ENCODE peak calls at places on chromosomes 16 and 17, in four cellular contexts. One of them, this sample, is unnamed.

GRCh38 chr17:61414141-61414935 is 14.7 kb downstream of the TBX2 start:
- DNase-seq in IMR-90: no peak
- DNase-seq in trophoblast cell: no peak
- DNase-seq in mesenchymal stem cell: no peak
- DNase-seq in this sample: no peak

GRCh38 chr17:79423811-79424465 is 186.9 kb downstream of the RBFOX3 start:
- DNase-seq in IMR-90: no peak
- DNase-seq in trophoblast cell: no peak
- DNase-seq in mesenchymal stem cell: no peak
- DNase-seq in this sample: no peak

GRCh38 chr16:47143677-47144558 is at the start of gene NETO2:
- DNase-seq in IMR-90: peak; percentile 56
- DNase-seq in trophoblast cell: peak; percentile 60
- DNase-seq in mesenchymal stem cell: peak; percentile 66
- DNase-seq in this sample: peak; percentile 82

GRCh38 chr16:12449795-12450194 is 353.9 kb downstream of the CPPED1 start:
- DNase-seq in IMR-90: peak; percentile 24
- DNase-seq in trophoblast cell: no peak
- DNase-seq in mesenchymal stem cell: no peak
- DNase-seq in this sample: no peak

GRCh38 chr16:68756250-68757051 is 19.4 kb downstream of the CDH1 start:
- DNase-seq in IMR-90: no peak
- DNase-seq in trophoblast cell: peak; percentile 98
- DNase-seq in mesenchymal stem cell: no peak
- DNase-seq in this sample: peak; percentile 79

GRCh38 chr17:81033535-81034167 is 1.3 kb upstream of the BAIAP2 start:
- DNase-seq in IMR-90: no peak
- DNase-seq in trophoblast cell: no peak
- DNase-seq in mesenchymal stem cell: no peak
- DNase-seq in this sample: no peak

GRCh38 chr16:26598061-26598460 is 468.7 kb upstream of the C16orf82 start:
- DNase-seq in IMR-90: no peak
- DNase-seq in trophoblast cell: peak; percentile 8
- DNase-seq in mesenchymal stem cell: no peak
- DNase-seq in this sample: peak; percentile 90

GRCh38 chr17:72726936-72727335 is 365.6 kb downstream of the SLC39A11 start:
- DNase-seq in IMR-90: peak; percentile 77
- DNase-seq in trophoblast cell: no peak
- DNase-seq in mesenchymal stem cell: peak; percentile 77
- DNase-seq in this sample: no peak

GRCh38 chr17:80494547-80494946 is 18.1 kb upstream of the NPTX1 start:
- DNase-seq in IMR-90: no peak
- DNase-seq in trophoblast cell: no peak
- DNase-seq in mesenchymal stem cell: no peak
- DNase-seq in this sample: no peak

GRCh38 chr17:80503921-80504320 is 27.5 kb upstream of the NPTX1 start:
- DNase-seq in IMR-90: no peak
- DNase-seq in trophoblast cell: no peak
- DNase-seq in mesenchymal stem cell: no peak
- DNase-seq in this sample: no peak

GRCh38 chr17:26809033-26809432 is 484.9 kb upstream of the WSB1 start:
- DNase-seq in IMR-90: peak; percentile 43
- DNase-seq in trophoblast cell: no peak
- DNase-seq in mesenchymal stem cell: peak; percentile 2
- DNase-seq in this sample: peak; percentile 51

GRCh38 chr17:45405250-45406086 is 27.2 kb downstream of the ARHGAP27 start:
- DNase-seq in IMR-90: no peak
- DNase-seq in trophoblast cell: no peak
- DNase-seq in mesenchymal stem cell: peak; percentile 7
- DNase-seq in this sample: peak; percentile 99

GRCh38 chr17:80981062-80981902 is 10.4 kb upstream of the CHMP6 start:
- DNase-seq in IMR-90: no peak
- DNase-seq in trophoblast cell: no peak
- DNase-seq in mesenchymal stem cell: no peak
- DNase-seq in this sample: peak; percentile 35

GRCh38 chr17:3995067-3995466 is 30.8 kb upstream of the ATP2A3 start:
- DNase-seq in IMR-90: no peak
- DNase-seq in trophoblast cell: no peak
- DNase-seq in mesenchymal stem cell: no peak
- DNase-seq in this sample: no peak

DNA sequence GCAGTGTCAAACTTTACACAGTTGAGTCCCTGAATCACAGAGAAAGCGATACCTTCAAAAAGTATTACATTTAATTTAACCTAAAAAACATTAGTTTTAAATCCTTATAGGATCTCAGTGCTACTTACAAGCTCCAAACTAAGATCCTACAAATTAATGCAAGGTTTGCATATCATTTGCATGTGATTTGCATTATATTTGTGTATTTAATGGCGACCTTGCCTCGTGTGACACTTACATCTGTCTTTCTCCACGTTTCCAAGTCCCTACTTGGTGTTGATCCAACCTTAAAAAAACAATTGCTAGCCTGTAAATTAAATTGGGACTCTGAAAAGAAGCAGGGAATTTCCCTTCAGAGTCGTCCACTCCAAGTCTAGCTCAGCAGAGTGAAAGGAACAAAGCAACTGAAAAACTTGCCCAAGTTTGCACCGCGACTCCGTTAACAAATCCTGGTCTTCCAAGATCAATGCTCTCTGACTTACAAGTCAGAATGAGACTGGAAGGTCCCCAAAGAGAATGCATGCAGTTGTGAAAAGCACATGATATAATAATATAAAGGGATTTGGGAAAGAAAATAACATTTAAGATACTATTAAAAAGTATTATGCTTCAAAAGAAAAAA is 739 bp upstream of the FAM117A start:
- DNase-seq in IMR-90: no peak
- DNase-seq in trophoblast cell: peak; percentile 9
- DNase-seq in mesenchymal stem cell: peak; percentile 8
- DNase-seq in this sample: no peak
- H3K4me3 ChIP-seq in IMR-90: peak overlapping the region; percentile 37
- H3K4me3 ChIP-seq in trophoblast cell: no peak overlapping the region
- H3K4me3 ChIP-seq in mesenchymal stem cell: peak overlapping the region; percentile 85
- H3K4me3 ChIP-seq in this sample: no peak overlapping the region

GRCh38 chr17:39602533-39603303 is 5.0 kb downstream of the NEUROD2 start:
- DNase-seq in IMR-90: no peak
- DNase-seq in trophoblast cell: no peak
- DNase-seq in mesenchymal stem cell: no peak
- DNase-seq in this sample: no peak
- H3K4me1 ChIP-seq in IMR-90: no peaks in the 10 kb centered on the region
- H3K4me1 ChIP-seq in trophoblast cell: no peaks in the 10 kb centered on the region
- H3K4me1 ChIP-seq in mesenchymal stem cell: peaks cover 24% of the 10 kb centered on the region
- H3K4me1 ChIP-seq in this sample: peaks cover 2% of the 10 kb centered on the region

GRCh38 chr16:50272687-50273381 is 6.5 kb downstream of the ADCY7 start:
- DNase-seq in IMR-90: no peak
- DNase-seq in trophoblast cell: no peak
- DNase-seq in mesenchymal stem cell: no peak
- DNase-seq in this sample: no peak

GRCh38 chr16:50274771-50275415 is 8.5 kb downstream of the ADCY7 start:
- DNase-seq in IMR-90: no peak
- DNase-seq in trophoblast cell: no peak
- DNase-seq in mesenchymal stem cell: no peak
- DNase-seq in this sample: no peak

GRCh38 chr16:50273888-50274770 is 7.8 kb downstream of the ADCY7 start:
- DNase-seq in IMR-90: no peak
- DNase-seq in trophoblast cell: no peak
- DNase-seq in mesenchymal stem cell: no peak
- DNase-seq in this sample: no peak

GRCh38 chr16:50272111-50272571 is 5.8 kb downstream of the ADCY7 start:
- DNase-seq in IMR-90: no peak
- DNase-seq in trophoblast cell: peak; percentile 93
- DNase-seq in mesenchymal stem cell: no peak
- DNase-seq in this sample: no peak

GRCh38 chr16:50273382-50273690 is 7.0 kb downstream of the ADCY7 start:
- DNase-seq in IMR-90: no peak
- DNase-seq in trophoblast cell: no peak
- DNase-seq in mesenchymal stem cell: no peak
- DNase-seq in this sample: no peak
- H2AK5ac ChIP-seq in IMR-90: no peak overlapping the region
- H2AK5ac ChIP-seq in trophoblast cell: no peak overlapping the region
- H2AK5ac ChIP-seq in mesenchymal stem cell: no peak overlapping the region
- H2AK5ac ChIP-seq in this sample: no peak overlapping the region

GRCh38 chr16:85235988-85236831 is 123.9 kb upstream of the CIBAR2 start:
- DNase-seq in IMR-90: no peak
- DNase-seq in trophoblast cell: no peak
- DNase-seq in mesenchymal stem cell: peak; percentile 67
- DNase-seq in this sample: no peak
- H3K4me3 ChIP-seq in IMR-90: peak overlapping the region; percentile 41
- H3K4me3 ChIP-seq in trophoblast cell: no peak overlapping the region
- H3K4me3 ChIP-seq in mesenchymal stem cell: peak overlapping the region; percentile 63
- H3K4me3 ChIP-seq in this sample: no peak overlapping the region

This sample was measured in mesendoderm.